ENCODE peak calls at places on chromosome 20, in eight cellular contexts. L is substantia nigra, C is psoas muscle, K is IMR-90, W is ascending aorta, O is A549, E is breast epithelium, J is caudate nucleus. S is an unnamed sample.

GRCh38 chr20:42097741-42098140 is 479.6 kb upstream of the CHD6 start:
- DNase-seq in L (no peak), C (no peak), K (no peak), W (no peak), O (no peak), E (no peak), J (no peak), S (no peak)

GRCh38 chr20:38919683-38920082 is 6.5 kb upstream of the FAM83D start:
- DNase-seq in L (no peak), C (no peak), K (no peak), W (no peak), O (no peak), E (no peak), J (peak; percentile 24), S (no peak)

GRCh38 chr20:9507544-9508239 is 6.7 kb upstream of the LAMP5 start:
- DNase-seq in L (no peak), C (no peak), K (no peak), W (no peak), O (no peak), E (no peak), J (no peak), S (no peak)

GRCh38 chr20:676315-676937 is 824 bp upstream of the SCRT2 start:
- DNase-seq in L (no peak), C (no peak), K (no peak), W (no peak), O (no peak), E (no peak), J (no peak), S (no peak)

GRCh38 chr20:5844063-5844681 is 94.0 kb downstream of the SHLD1 start:
- DNase-seq in L (no peak), C (no peak), K (peak; percentile 28), W (no peak), O (peak; percentile 91), E (no peak), J (no peak), S (peak; percentile 65)

GRCh38 chr20:44941292-44941691 is 18.9 kb downstream of the TOMM34 start:
- DNase-seq in L (no peak), C (no peak), K (no peak), W (no peak), O (no peak), E (no peak), J (no peak), S (no peak)

GRCh38 chr20:31666258-31667042 is 28.7 kb downstream of the COX4I2 start:
- DNase-seq in L (no peak), C (peak; percentile 68), K (no peak), W (no peak), O (no peak), E (no peak), J (peak; percentile 34), S (peak; percentile 51)

GRCh38 chr20:13839421-13840092 is 54.7 kb downstream of the NDUFAF5 start:
- DNase-seq in L (no peak), C (no peak), K (peak; percentile 41), W (no peak), O (no peak), E (no peak), J (no peak), S (no peak)

GRCh38 chr20:37538003-37538402 is 10.3 kb upstream of the BLCAP start:
- DNase-seq in L (no peak), C (no peak), K (peak; percentile 55), W (peak; percentile 53), O (peak; percentile 56), E (no peak), J (no peak), S (peak; percentile 45)

GRCh38 chr20:38805958-38806854 is 709 bp downstream of the PPP1R16B start:
- DNase-seq in L (no peak), C (peak; percentile 53), K (no peak), W (no peak), O (no peak), E (no peak), J (peak; percentile 74), S (no peak)

GRCh38 chr20:1816384-1817381 is 78.5 kb upstream of the SIRPA start:
- DNase-seq in L (no peak), C (no peak), K (peak; percentile 63), W (no peak), O (peak; percentile 55), E (no peak), J (peak; percentile 75), S (no peak)

GRCh38 chr20:8375898-8376297 is 243.8 kb downstream of the PLCB1 start:
- DNase-seq in L (no peak), C (no peak), K (no peak), W (no peak), O (no peak), E (no peak), J (no peak), S (no peak)

GRCh38 chr20:9099372-9099771 is 30.5 kb downstream of the PLCB4 start:
- DNase-seq in L (no peak), C (no peak), K (no peak), W (no peak), O (no peak), E (no peak), J (no peak), S (no peak)

GRCh38 chr20:4740774-4741431 is 19.2 kb downstream of the PRND start:
- DNase-seq in L (no peak), C (no peak), K (peak; percentile 38), W (no peak), O (peak; percentile 58), E (no peak), J (peak; percentile 43), S (peak; percentile 67)

GRCh38 chr20:49984426-49985153 is 1.8 kb downstream of the SNAI1 start:
- DNase-seq in L (no peak), C (no peak), K (no peak), W (no peak), O (no peak), E (no peak), J (no peak), S (no peak)
- H3K27ac ChIP-seq in L (no peak overlapping the region), C (peak overlapping the region; percentile 84), K (peak overlapping the region; percentile 80), W (peak overlapping the region; percentile 71), O (peak overlapping the region; percentile 95), E (no peak overlapping the region), J (no peak overlapping the region), S (no peak overlapping the region)

GRCh38 chr20:34389206-34389953 is 26.3 kb downstream of the ITCH start:
- DNase-seq in L (no peak), C (no peak), K (no peak), W (no peak), O (peak; percentile 45), E (no peak), J (no peak), S (no peak)

GRCh38 chr20:34390769-34391447 is 27.8 kb downstream of the ITCH start:
- DNase-seq in L (no peak), C (peak; percentile 82), K (peak; percentile 88), W (peak; percentile 80), O (peak; percentile 96), E (no peak), J (no peak), S (no peak)

GRCh38 chr20:34388000-34388399 is 24.9 kb downstream of the ITCH start:
- DNase-seq in L (no peak), C (no peak), K (no peak), W (no peak), O (no peak), E (no peak), J (no peak), S (no peak)

GRCh38 chr20:34385464-34385863 is 22.4 kb downstream of the ITCH start:
- DNase-seq in L (no peak), C (no peak), K (no peak), W (no peak), O (no peak), E (no peak), J (no peak), S (no peak)

DNA sequence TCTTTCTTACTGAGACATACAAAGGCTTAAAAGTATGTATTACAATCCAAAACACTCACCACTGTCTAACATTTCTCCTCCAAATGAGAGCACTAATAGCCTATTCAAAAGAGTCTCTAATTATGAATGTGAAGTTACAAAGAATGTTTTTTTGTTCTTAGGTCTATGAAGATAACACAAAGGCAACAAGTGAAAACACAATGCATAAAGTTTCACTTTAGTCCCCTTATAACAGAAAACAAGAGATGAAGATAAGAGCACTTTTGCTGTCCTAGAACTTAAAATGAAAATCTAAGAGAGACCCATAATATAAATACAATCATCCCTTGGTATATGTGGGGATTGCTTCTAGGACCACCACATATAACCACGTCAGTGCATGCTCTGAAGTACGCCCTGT is 25.6 kb downstream of the ITCH start:
- DNase-seq in L (no peak), C (no peak), K (no peak), W (no peak), O (no peak), E (no peak), J (no peak), S (no peak)
- H3K27ac ChIP-seq in L (no peak overlapping the region), C (peak overlapping the region; percentile 17), K (no peak overlapping the region), W (no peak overlapping the region), O (peak overlapping the region; percentile 86), E (no peak overlapping the region), J (no peak overlapping the region), S (no peak overlapping the region)

GRCh38 chr20:53582574-53583351 is 10.9 kb downstream of the ZNF217 start:
- DNase-seq in L (no peak), C (no peak), K (peak; percentile 95), W (peak; percentile 63), O (peak; percentile 71), E (peak; percentile 34), J (no peak), S (no peak)
- H3K27ac ChIP-seq in L (peak overlapping the region; percentile 33), C (peak overlapping the region; percentile 41), K (peak overlapping the region; percentile 57), W (peak overlapping the region; percentile 44), O (peak overlapping the region; percentile 87), E (peak overlapping the region; percentile 84), J (no peak overlapping the region), S (no peak overlapping the region)

DNA sequence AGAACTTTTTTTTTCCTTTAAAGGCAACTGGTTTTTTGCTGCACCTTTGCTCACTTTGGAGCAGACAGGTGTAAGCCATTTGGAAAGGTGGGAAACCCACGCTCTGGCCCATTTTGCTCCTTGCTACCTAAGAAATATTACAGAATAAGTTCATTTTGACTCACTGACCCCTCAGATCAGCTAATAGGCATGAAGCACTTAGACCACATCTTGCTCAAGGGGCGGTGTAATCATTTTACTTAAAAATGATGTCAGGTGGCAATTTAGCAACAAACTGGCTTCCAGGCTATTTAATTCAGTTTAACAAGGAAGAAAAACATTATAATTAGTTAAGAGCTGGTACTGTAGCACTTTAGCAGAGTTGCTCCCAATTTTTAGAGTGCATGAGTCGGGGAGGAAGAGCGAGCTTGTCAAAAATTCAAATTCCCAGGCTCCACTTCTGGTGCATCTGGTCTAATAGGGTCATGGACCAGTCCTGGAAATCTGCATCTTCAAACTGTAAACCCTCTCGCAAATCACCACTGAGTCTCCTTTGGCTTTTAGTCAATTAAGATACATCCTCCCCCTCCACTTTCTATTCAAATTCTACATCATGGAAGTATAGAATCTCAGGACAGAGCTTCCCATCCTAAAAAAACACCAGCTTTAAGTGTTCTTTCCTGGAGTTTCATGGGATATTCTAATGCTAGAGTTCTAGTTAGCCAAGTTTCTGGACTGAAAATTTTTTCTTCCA is 38.2 kb downstream of the JAG1 start:
- DNase-seq in L (no peak), C (no peak), K (no peak), W (no peak), O (no peak), E (no peak), J (no peak), S (no peak)
- H3K27ac ChIP-seq in L (no peak overlapping the region), C (peak overlapping the region; percentile 38), K (peak overlapping the region; percentile 78), W (peak overlapping the region; percentile 100), O (peak overlapping the region; percentile 18), E (peak overlapping the region; percentile 49), J (no peak overlapping the region), S (peak overlapping the region; percentile 65)